ENCODE peak calls at places on chromosomes 6 and 20, in nine cellular contexts. F is uterus, D is lower leg skin, P is tibial nerve, S is adrenal gland, O is ovary, G is A549, N is stomach, E is spleen. V is an unnamed sample.

GRCh38 chr20:61983965-61984364 is 81.7 kb downstream of the TAF4 start:
- DNase-seq in S (no peak), F (no peak), N (no peak), D (no peak), P (no peak), O (no peak), E (peak), G (no peak), V (no peak)

GRCh38 chr20:32479012-32479411 is 106.1 kb downstream of the NOL4L start:
- DNase-seq in P (no peak), S (no peak), E (peak), F (no peak), D (no peak), O (no peak), G (no peak), N (no peak), V (no peak)

GRCh38 chr6:75220365-75220764 is 14.5 kb upstream of the COL12A1 start:
- DNase-seq in O (no peak), S (no peak), F (no peak), G (no peak), P (no peak), E (no peak), N (no peak), D (no peak), V (no peak)

GRCh38 chr6:48881551-48881950 is 581.5 kb downstream of the MMUT start:
- DNase-seq in O (no peak), N (no peak), E (no peak), D (no peak), P (no peak), G (no peak), S (no peak), F (no peak), V (no peak)

GRCh38 chr6:163120223-163120622 is 294.3 kb upstream of the QKI start:
- DNase-seq in P (no peak), O (no peak), G (no peak), N (no peak), E (no peak), D (no peak), F (no peak), S (no peak), V (no peak)

GRCh38 chr20:46683068-46683477 is 6.2 kb downstream of the TP53RK start:
- DNase-seq in N (no peak), E (no peak), O (no peak), P (no peak), G (no peak), F (no peak), D (no peak), S (no peak), V (no peak)

GRCh38 chr6:15246217-15247211 is 645 bp downstream of the JARID2 start:
- DNase-seq in D (no peak), N (no peak), S (no peak), E (peak), O (no peak), F (no peak), P (no peak), G (no peak), V (no peak)

GRCh38 chr6:19836799-19837510 is at the start of gene ID4:
- DNase-seq in N (peak), D (peak), E (no peak), P (peak), S (peak), O (peak), G (peak), F (peak), V (peak)

GRCh38 chr6:38113810-38114577 is 294.5 kb downstream of the ZFAND3 start:
- DNase-seq in N (no peak), P (no peak), F (no peak), D (no peak), O (no peak), G (no peak), E (no peak), S (no peak), V (no peak)

GRCh38 chr6:4057036-4057435 is 21.9 kb downstream of the FAM217A start:
- DNase-seq in O (no peak), F (no peak), G (no peak), S (no peak), P (no peak), D (no peak), E (no peak), N (no peak), V (no peak)

GRCh38 chr20:53539516-53539915 is 54.1 kb downstream of the ZNF217 start:
- DNase-seq in P (no peak), E (no peak), D (no peak), S (no peak), G (no peak), N (no peak), O (no peak), F (no peak), V (no peak)

GRCh38 chr20:23638309-23638708 is 554 bp upstream of the CST3 start:
- DNase-seq in N (no peak), D (no peak), P (no peak), E (no peak), F (no peak), S (no peak), O (peak), G (no peak), V (no peak)

GRCh38 chr6:54718541-54719023 is 128.0 kb upstream of the FAM83B start:
- DNase-seq in F (no peak), O (no peak), G (no peak), N (no peak), D (no peak), P (no peak), S (no peak), E (no peak), V (no peak)

GRCh38 chr20:658731-659291 is 5.8 kb upstream of the SRXN1 start:
- DNase-seq in O (no peak), S (no peak), N (no peak), G (no peak), P (no peak), F (no peak), D (no peak), E (no peak), V (no peak)

GRCh38 chr6:158758464-158758863 is 60.7 kb downstream of the EZR start:
- DNase-seq in N (no peak), O (no peak), P (no peak), E (no peak), S (no peak), F (no peak), G (no peak), D (no peak), V (no peak)

GRCh38 chr6:128848169-128848935 is 34.6 kb upstream of the LAMA2 start:
- DNase-seq in D (no peak), P (no peak), O (no peak), E (no peak), G (no peak), S (no peak), F (no peak), N (no peak), V (no peak)

GRCh38 chr6:35534396-35535170 is 21.9 kb upstream of the TULP1 start:
- DNase-seq in G (no peak), E (no peak), F (peak), N (no peak), D (no peak), O (no peak), S (no peak), P (no peak), V (no peak)

GRCh38 chr6:125597411-125598253 is 151.8 kb upstream of the HEY2 start:
- DNase-seq in S (no peak), O (no peak), E (no peak), G (no peak), P (no peak), N (no peak), D (no peak), F (no peak), V (no peak)

GRCh38 chr6:158040051-158040803 is 58.6 kb downstream of the SYNJ2 start:
- DNase-seq in N (no peak), F (peak), P (no peak), G (peak), O (peak), D (no peak), E (no peak), S (peak), V (no peak)

GRCh38 chr6:593139-593906 is 63.6 kb downstream of the HUS1B start:
- DNase-seq in S (peak), N (peak), E (no peak), P (peak), G (peak), D (peak), F (peak), O (peak), V (no peak)

GRCh38 chr20:62534526-62535221 is 58.9 kb upstream of the GATA5 start:
- DNase-seq in N (no peak), F (no peak), P (no peak), D (no peak), S (no peak), E (no peak), O (no peak), G (no peak), V (no peak)

GRCh38 chr6:87982134-87982533 is 65.5 kb upstream of the SPACA1 start:
- DNase-seq in O (no peak), G (no peak), P (no peak), D (no peak), N (no peak), F (no peak), S (no peak), E (no peak), V (no peak)

GRCh38 chr20:61798632-61799031 is 267.0 kb downstream of the TAF4 start:
- DNase-seq in P (no peak), N (no peak), S (no peak), D (no peak), E (no peak), G (no peak), O (no peak), F (no peak), V (peak)

GRCh38 chr6:161486903-161487531 is 213.2 kb upstream of the AGPAT4 start:
- DNase-seq in S (no peak), F (no peak), O (no peak), N (no peak), G (peak), D (no peak), P (no peak), E (no peak), V (no peak)

GRCh38 chr20:16187956-16188616 is 385.2 kb downstream of the KIF16B start:
- DNase-seq in G (no peak), E (no peak), F (no peak), P (no peak), D (no peak), N (no peak), S (no peak), O (no peak), V (no peak)
- TF ChIP-seq POLR2A in G (no peak), E (no peak), F (no peak), P (no peak), D (no peak), N (no peak), S (no peak), O (no peak), V (no peak)

GRCh38 chr6:156857573-156857972 is 80.4 kb downstream of the ARID1B start:
- DNase-seq in E (no peak), S (no peak), F (no peak), O (no peak), N (no peak), D (no peak), G (no peak), P (no peak), V (no peak)
- TF ChIP-seq POLR2A in E (no peak), S (no peak), F (no peak), O (no peak), N (no peak), D (no peak), G (no peak), P (no peak), V (no peak)

DNA sequence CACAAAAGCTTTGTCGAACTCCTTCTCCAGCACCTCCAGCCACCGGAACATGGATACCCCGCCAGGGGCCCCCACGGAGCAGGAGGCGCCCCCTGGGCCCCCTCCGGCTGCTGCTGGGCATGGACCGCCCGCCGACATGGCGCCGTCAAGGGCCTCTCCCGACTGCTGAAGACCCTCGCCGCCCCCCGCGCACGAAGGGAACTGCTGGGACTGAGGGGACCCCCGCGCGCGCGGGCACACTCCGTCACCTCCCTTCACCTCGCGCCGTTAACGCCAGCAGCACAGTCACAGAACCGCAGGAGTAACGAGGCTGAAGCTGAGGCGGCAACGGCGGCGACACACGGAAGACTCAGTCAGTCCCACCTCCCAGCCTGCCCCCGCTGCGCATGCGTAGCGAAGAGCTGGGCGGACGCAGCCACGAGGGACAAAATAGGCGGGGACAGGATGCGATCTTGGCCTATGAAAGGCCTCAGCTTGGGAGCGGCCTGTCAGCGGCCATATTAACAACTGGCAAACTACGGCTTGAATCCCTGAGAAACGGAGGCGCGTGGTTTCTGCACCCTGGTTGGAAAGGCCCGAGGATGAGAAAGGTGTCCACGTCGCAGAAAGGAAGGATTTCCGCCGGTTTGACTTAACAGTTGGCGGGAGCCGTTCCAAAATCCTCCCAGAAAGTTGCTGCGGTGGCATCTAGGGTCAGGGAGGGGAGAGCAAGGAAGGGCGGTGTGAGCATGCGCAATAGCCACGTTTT is at the start of gene GOPC:
- DNase-seq in O (peak), F (peak), S (peak), G (peak), E (peak), P (peak), N (peak), D (peak), V (peak)
- TF ChIP-seq POLR2A in O (peak), F (peak), S (peak), G (peak), E (peak), P (peak), N (no peak), D (no peak), V (peak)

DNA sequence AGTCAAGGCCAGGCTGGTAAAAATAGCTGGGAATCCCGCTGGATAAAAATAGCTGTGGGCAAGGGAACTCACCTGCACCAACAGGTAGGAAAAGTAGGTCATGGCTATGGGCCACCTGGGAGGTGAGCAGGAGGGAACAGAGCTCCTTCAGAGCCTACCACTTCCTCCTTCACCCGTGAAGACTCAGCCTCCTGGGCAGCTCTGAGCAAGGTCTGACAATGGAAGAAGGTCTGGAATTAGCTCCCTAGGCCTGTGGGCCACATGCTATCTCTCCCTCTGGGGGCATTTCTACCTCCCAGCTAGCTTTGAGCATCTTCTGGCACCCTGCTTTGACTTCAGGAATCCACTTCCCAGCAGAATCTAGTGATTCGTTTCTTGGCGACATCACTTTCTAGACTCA is 153.9 kb downstream of the MRPL14 start:
- DNase-seq in F (no peak), N (peak), G (no peak), D (peak), E (no peak), P (no peak), O (no peak), S (peak), V (peak)
- TF ChIP-seq POLR2A in F (no peak), N (no peak), G (no peak), D (no peak), E (no peak), P (no peak), O (no peak), S (no peak), V (no peak)

DNA sequence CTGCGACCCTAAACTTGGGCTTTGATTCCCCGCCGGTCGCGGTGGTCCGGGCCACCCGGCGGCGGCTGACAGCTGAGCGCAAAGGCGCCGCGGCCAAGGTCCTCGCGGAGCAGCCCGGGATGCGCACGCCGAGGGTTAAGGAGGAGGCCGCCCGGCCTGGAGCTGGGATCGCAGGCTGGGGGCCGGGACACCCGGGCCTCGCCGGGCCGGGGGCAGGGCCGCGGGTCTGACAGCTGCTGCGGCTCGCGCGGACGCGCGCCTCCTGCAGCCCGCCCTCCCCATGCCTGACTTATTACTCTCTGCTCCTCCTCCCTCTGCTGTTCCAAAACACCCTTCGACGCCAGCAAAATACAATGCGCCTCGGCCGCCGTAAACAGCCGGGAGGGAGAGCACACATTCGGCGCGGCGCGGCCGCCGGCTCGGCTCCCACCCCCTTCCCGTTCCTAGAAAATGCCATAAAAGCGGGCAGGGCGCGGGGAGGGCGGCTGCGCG is 743 bp downstream of the BACH2 start:
- DNase-seq in E (peak), P (peak), F (peak), G (peak), D (peak), S (peak), N (peak), O (peak), V (peak)
- TF ChIP-seq POLR2A in E (peak), P (peak), F (peak), G (no peak), D (no peak), S (peak), N (no peak), O (peak), V (no peak)

GRCh38 chr20:10434832-10435812 is at the start of gene SLX4IP:
- DNase-seq in G (peak), E (peak), D (peak), F (peak), S (peak), P (peak), O (peak), N (peak), V (peak)

GRCh38 chr20:10436053-10436699 is 1.1 kb downstream of the SLX4IP start:
- DNase-seq in N (no peak), D (no peak), G (no peak), S (no peak), O (peak), F (no peak), E (peak), P (no peak), V (no peak)

GRCh38 chr20:10433623-10434466 is at the start of gene MKKS:
- DNase-seq in O (peak), N (peak), F (peak), P (peak), E (peak), S (peak), D (peak), G (peak), V (peak)

GRCh38 chr20:10434467-10434831 is 427 bp upstream of the MKKS start:
- DNase-seq in O (peak), S (peak), E (peak), P (peak), D (peak), G (peak), F (peak), N (peak), V (peak)

GRCh38 chr20:10438217-10438616 is 3.1 kb downstream of the SLX4IP start:
- DNase-seq in O (no peak), F (no peak), S (no peak), G (no peak), D (no peak), P (no peak), E (no peak), N (no peak), V (no peak)
- TF ChIP-seq POLR2A in O (no peak), F (no peak), S (no peak), G (no peak), D (no peak), P (no peak), E (no peak), N (no peak), V (no peak)

V was measured in Peyer's patch.